ENCODE peak calls at places on chromosomes 4 and X, in four cellular contexts. V is K562, O is H1, T is GM12878. U is an unnamed sample.

GRCh38 chr4:67785528-67785927 is 31.3 kb upstream of the GNRHR start:
- DNase-seq in V (no peak), O (no peak), T (no peak), U (no peak)

GRCh38 chr4:137755033-137755471 is 222.8 kb upstream of the PCDH18 start:
- DNase-seq in V (no peak), O (no peak), T (no peak), U (no peak)

GRCh38 chr4:173529505-173530325 is at the start of gene HAND2:
- DNase-seq in V (peak), O (no peak), T (no peak), U (no peak)

GRCh38 chr4:165355900-165356300 is 22.9 kb upstream of the CPE start:
- DNase-seq in V (no peak), O (no peak), T (no peak), U (peak)

GRCh38 chrX:20363003-20363674 is 96.4 kb upstream of the RPS6KA3 start:
- DNase-seq in V (no peak), O (no peak), T (no peak), U (no peak)

GRCh38 chrX:135707880-135708279 is 5.6 kb upstream of the CT45A1 start:
- DNase-seq in V (peak), O (peak), T (no peak), U (peak)

GRCh38 chrX:75673468-75673867 is 111.6 kb downstream of the MAGEE2 start:
- DNase-seq in V (no peak), O (no peak), T (no peak), U (peak)

GRCh38 chr4:123986268-123986798 is 589.7 kb downstream of the SPRY1 start:
- DNase-seq in V (no peak), O (no peak), T (no peak), U (no peak)

GRCh38 chrX:122188751-122189150 is 995.3 kb upstream of the GRIA3 start:
- DNase-seq in V (no peak), O (no peak), T (no peak), U (no peak)

GRCh38 chr4:147975902-147976301 is 244.0 kb downstream of the ARHGAP10 start:
- DNase-seq in V (no peak), O (no peak), T (no peak), U (no peak)

GRCh38 chr4:121138014-121138413 is 26.1 kb downstream of the TNIP3 start:
- DNase-seq in V (no peak), O (no peak), T (no peak), U (no peak)

GRCh38 chrX:151169783-151170182 is 6.6 kb upstream of the GPR50 start:
- DNase-seq in V (no peak), O (no peak), T (no peak), U (no peak)

GRCh38 chr4:7371122-7371941 is 63.4 kb downstream of the PSAPL1 start:
- DNase-seq in V (no peak), O (no peak), T (no peak), U (no peak)

GRCh38 chr4:31089815-31090214 is 369.6 kb downstream of the PCDH7 start:
- DNase-seq in V (no peak), O (no peak), T (no peak), U (no peak)

GRCh38 chrX:9848718-9849481 is 62.7 kb downstream of the SHROOM2 start:
- DNase-seq in V (no peak), O (no peak), T (no peak), U (no peak)

GRCh38 chr4:152734015-152734698 is 45.4 kb downstream of the TIGD4 start:
- DNase-seq in V (no peak), O (no peak), T (no peak), U (no peak)

DNA sequence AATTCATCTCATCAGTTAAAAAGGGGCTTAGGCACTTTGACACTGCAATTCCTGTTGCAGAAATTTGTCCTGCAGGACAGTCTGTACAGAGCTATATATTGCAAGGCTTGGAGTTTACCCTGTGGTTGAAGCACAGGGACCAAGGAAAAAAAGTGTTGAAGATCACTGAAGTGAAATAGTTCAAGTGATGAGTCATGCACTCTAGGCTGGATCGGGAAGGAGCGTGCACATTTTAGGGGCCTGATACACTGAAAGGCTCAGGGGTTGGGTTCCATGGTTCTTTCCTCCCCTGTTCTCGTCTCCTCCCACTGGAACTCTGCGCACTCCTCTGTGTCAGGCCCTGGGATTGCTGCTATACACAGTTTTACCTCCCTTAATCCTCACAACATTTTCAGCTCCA is 104.9 kb upstream of the ARMCX2 start:
- DNase-seq in V (no peak), O (no peak), T (no peak), U (no peak)
- TF ChIP-seq BRCA1 in V (no peak), O (no peak), T (no peak), U (no peak)

GRCh38 chr4:106587558-106587957 is 219.0 kb upstream of the GIMD1 start:
- DNase-seq in V (no peak), O (no peak), T (no peak), U (no peak)

GRCh38 chr4:106583108-106583507 is 214.5 kb upstream of the GIMD1 start:
- DNase-seq in V (no peak), O (no peak), T (no peak), U (no peak)

GRCh38 chr4:106584590-106584989 is 216.0 kb upstream of the GIMD1 start:
- DNase-seq in V (no peak), O (no peak), T (no peak), U (no peak)

GRCh38 chr4:106585920-106586349 is 217.4 kb upstream of the GIMD1 start:
- DNase-seq in V (no peak), O (no peak), T (no peak), U (no peak)

GRCh38 chr4:106583567-106583966 is 215.0 kb upstream of the GIMD1 start:
- DNase-seq in V (no peak), O (no peak), T (no peak), U (no peak)
- TF ChIP-seq BRCA1 in V (no peak), O (no peak), T (no peak), U (no peak)

DNA sequence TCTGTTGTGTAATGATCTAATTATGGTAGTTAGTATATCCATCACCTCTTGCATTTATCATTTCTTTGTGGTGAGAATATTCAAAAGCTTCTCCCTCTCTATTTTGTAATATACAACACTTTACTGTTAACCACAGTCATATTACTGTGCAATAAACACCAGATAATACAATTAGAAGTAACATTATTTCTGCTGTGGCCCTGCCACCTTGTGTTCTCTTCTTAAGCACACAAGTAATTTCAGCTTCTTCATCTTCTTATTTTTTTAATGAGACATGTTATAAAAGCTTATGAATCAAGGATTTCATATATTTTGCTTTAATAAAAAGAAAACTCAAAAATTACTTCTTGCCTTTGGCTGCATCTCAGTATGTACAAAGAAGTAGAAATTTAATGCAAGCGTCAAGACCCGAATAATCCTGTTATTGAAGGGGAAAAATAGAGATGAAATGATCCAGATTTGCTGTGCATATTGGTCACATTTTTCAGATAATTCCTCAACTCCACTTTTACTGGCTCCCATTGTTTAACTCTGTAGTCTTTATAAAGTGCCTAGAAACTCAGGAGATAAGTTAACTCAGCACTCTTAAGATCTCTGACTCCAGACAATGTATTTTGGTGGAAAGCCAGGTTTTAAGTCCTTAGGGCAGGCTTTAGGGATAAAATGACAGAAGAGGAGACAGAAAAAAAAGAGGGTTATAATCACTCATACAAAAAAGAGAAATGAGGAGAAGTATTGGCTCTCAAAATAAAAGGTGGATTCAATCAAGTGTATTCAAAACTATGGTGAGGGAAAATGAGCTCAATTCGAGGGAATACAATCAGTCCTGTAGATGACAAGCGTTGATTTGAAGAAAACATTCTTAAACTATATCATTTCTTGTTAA is 675.0 kb upstream of the INTU start:
- DNase-seq in V (no peak), O (no peak), T (no peak), U (no peak)
- TF ChIP-seq BRCA1 in V (no peak), O (no peak), T (no peak), U (no peak)

DNA sequence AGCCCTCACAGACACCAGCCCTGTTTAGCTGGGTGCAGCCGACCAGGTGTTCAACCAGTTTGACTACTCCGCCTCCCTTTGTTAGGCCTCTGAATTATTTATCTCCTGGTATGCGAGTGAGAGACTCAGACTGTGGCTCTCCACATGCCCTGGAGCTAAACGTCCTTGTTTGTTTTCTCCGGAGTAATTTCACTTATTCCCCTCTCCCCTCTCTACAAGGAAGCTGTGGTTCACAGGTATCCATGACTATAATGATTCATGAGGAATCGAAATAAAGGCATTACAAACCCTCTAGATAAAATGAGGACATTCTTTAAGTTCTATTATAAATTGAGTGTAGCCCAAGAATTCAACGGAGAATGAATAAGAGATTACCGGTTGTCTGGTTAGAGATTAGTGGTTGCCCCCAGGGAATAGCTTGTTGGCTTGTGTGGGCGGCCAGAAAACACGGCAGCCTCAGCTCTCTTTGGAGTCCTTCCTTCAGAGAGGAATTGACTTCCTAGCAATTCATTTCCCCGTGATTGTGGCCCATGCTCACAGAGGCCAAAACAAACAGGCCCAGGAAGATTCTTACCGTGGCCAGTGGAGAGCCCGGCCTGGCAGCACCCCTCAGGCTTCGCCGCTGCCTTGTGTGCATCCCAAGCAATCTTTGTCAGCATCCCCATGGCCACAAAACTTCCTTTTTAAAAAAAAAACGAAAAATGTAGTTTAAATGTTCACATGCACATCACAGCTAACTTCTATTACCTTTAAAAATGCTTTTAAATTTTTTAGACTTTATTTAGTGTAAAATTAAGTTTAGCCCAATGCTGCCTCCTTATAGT is 60.2 kb upstream of the CBR4 start:
- DNase-seq in V (no peak), O (peak), T (no peak), U (peak)
- TF ChIP-seq BRCA1 in V (no peak), O (no peak), T (no peak), U (no peak)

GRCh38 chr4:13919021-13919441 is 291.5 kb upstream of the BOD1L1 start:
- DNase-seq in V (no peak), O (no peak), T (no peak), U (no peak)

GRCh38 chr4:13920901-13921300 is 293.4 kb upstream of the BOD1L1 start:
- DNase-seq in V (no peak), O (peak), T (no peak), U (peak)

GRCh38 chr4:13922459-13922858 is 294.9 kb upstream of the BOD1L1 start:
- DNase-seq in V (no peak), O (no peak), T (no peak), U (no peak)

GRCh38 chr4:13921805-13922204 is 294.3 kb upstream of the BOD1L1 start:
- DNase-seq in V (no peak), O (no peak), T (no peak), U (peak)

GRCh38 chr4:13920111-13920875 is 292.8 kb upstream of the BOD1L1 start:
- DNase-seq in V (no peak), O (peak), T (no peak), U (no peak)
- TF ChIP-seq BRCA1 in V (no peak), O (no peak), T (no peak), U (no peak)

DNA sequence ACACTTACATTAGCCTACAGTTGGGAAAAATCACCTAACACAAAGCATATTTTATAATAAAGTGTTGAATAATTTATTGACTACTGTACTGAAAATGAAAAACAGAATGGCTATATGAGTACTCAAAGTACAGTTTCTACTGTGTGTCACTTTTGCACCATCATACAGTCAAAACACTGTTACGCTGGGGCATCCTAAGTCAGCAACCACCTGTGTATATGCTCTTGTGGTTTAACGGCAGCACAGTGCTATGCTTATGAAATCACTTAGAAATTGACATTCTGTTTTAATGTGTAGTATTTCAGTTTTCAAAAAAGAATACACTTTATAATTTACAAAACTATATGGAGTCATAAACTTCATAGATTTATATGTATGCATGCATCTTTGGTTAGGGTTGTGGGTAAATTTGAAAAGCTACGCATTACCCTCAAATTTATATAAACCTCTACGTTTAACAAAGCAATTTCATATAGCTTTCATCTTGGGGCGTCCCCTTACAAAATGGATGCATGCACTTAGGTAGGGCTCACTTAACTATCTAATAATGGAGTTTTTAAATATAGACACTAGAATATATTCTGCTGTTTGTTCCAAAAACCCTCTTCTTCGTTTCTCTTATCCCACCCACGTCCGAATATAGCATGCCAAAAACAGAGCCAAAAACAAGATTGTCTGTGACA is 691 bp upstream of the NEIL3 start:
- DNase-seq in V (no peak), O (no peak), T (no peak), U (no peak)
- TF ChIP-seq BRCA1 in V (no peak), O (no peak), T (no peak), U (no peak)

GRCh38 chrX:46837543-46838481 is 969 bp downstream of the RP2 start:
- DNase-seq in V (no peak), O (no peak), T (no peak), U (peak)
- TF ChIP-seq BRCA1 in V (no peak), O (no peak), T (no peak), U (no peak)

DNA sequence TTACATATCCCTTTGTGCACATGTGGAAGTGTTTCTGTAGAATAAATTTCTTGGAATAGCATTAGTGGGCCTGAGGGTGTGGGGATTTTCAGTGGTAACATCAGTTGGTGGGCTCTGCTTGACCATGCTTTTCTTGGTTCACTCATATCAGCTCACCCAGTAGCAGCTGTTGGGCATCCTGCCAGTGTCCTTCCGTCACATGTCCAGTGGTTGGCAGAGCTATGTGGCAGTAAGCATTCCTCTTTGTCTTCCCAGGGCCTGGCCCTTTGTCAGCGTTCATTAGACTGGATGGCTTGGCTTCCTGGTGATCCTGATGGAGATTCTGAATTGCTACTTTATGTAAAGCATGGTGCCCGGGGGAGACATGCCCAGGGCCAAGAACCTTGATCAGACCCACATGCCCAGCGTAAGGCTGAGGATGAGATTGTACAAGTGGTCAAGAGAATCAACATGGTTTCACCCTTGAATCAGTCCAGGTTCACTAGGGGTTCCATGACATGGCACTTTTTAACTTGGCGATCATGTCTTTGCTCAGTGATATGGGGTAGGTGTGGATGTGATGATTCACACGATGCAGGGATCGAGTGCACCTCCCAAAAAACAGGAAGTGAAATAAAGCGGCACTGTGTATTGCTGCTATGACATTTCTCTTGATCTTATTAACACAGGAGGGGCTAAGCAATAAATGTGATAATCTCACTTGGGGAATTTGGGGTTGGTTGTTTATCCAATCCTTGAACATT is 72.1 kb upstream of the IGFBP7 start:
- DNase-seq in V (no peak), O (no peak), T (no peak), U (no peak)
- TF ChIP-seq BRCA1 in V (no peak), O (no peak), T (no peak), U (no peak)

DNA sequence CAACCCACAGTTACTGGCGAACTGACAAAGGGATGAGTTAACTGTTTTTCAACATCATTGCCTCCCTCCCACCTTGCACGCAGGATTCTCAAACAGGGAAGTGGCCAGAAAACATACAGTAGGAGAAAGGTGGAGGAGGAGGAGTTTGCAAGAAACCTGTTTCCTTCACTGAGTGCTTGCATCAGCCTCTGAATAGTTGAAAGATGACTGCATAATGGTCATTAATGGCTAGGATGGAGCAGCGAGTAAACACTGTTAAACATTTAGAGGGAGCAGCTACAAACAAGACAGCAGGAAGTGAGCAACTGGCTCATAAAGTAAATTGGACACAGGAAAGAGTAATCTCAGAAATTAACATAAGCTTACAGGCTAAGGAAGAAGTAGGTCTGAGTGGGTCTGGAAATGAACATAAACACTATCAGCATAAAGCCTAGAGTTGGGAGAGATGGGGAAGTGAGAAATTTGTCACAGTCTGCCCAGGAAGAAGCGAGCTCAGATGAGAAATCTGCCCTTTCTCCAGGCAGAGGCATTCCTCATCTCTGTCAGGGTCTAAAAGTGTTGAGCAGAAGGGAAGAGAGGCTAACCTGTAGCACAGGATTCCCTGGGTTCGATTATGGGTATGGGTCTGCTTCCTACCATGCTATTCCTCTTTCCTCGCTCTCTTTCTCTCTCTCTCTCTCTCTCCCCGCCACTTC is 38.6 kb downstream of the TRPC5OS start:
- DNase-seq in V (no peak), O (no peak), T (no peak), U (no peak)
- TF ChIP-seq BRCA1 in V (no peak), O (no peak), T (no peak), U (no peak)

U was measured in HepG2.